ENCODE peak calls at places on chromosomes 5 and 9, in six cellular contexts. G is BJ, J is foreskin fibroblast, N is PC-3, X is IMR-90, Z is heart right ventricle. W is an unnamed sample.

GRCh38 chr9:38257626-38258215 is 134.8 kb upstream of the ALDH1B1 start:
- DNase-seq in G (no peak), J (no peak), N (no peak), X (no peak), Z (no peak), W (no peak)

GRCh38 chr5:963673-964531 is 44.7 kb upstream of the NKD2 start:
- DNase-seq in G (peak; percentile 70), J (peak; percentile 77), N (no peak), X (peak; percentile 88), Z (peak; percentile 44), W (no peak)

GRCh38 chr9:26054600-26055516 is 376.6 kb upstream of the TUSC1 start:
- DNase-seq in G (no peak), J (no peak), N (peak; percentile 50), X (no peak), Z (no peak), W (peak; percentile 22)

GRCh38 chr5:43099615-43100014 is 21.1 kb upstream of the ZNF131 start:
- DNase-seq in G (no peak), J (no peak), N (no peak), X (no peak), Z (no peak), W (no peak)

GRCh38 chr9:127862075-127863011 is 7.9 kb upstream of the ENG start:
- DNase-seq in G (no peak), J (no peak), N (no peak), X (no peak), Z (peak; percentile 89), W (no peak)

GRCh38 chr5:134365604-134366003 is 1.4 kb downstream of the CDKL3 start:
- DNase-seq in G (no peak), J (no peak), N (no peak), X (no peak), Z (no peak), W (no peak)

GRCh38 chr9:121645853-121646807 is 5.3 kb upstream of the DAB2IP start:
- DNase-seq in G (no peak), J (no peak), N (no peak), X (no peak), Z (no peak), W (no peak)

GRCh38 chr5:173236531-173237501 is 1.8 kb upstream of the NKX2-5 start:
- DNase-seq in G (no peak), J (no peak), N (no peak), X (no peak), Z (peak; percentile 32), W (no peak)

GRCh38 chr9:70880523-70880922 is 240.9 kb downstream of the TRPM3 start:
- DNase-seq in G (no peak), J (no peak), N (no peak), X (no peak), Z (no peak), W (no peak)

GRCh38 chr5:133841831-133842750 is 126.3 kb downstream of the C5orf15 start:
- DNase-seq in G (no peak), J (no peak), N (no peak), X (no peak), Z (no peak), W (no peak)

GRCh38 chr9:110880123-110880522 is 158.1 kb downstream of the LPAR1 start:
- DNase-seq in G (peak; percentile 72), J (peak; percentile 90), N (no peak), X (peak; percentile 91), Z (no peak), W (peak; percentile 75)

GRCh38 chr5:168874713-168875380 is 295.7 kb upstream of the PANK3 start:
- DNase-seq in G (no peak), J (no peak), N (peak; percentile 14), X (peak; percentile 5), Z (no peak), W (no peak)

GRCh38 chr5:132369471-132370240 is at the start of gene SLC22A5:
- DNase-seq in G (no peak), J (peak; percentile 71), N (peak; percentile 76), X (peak; percentile 33), Z (peak; percentile 73), W (peak; percentile 30)

GRCh38 chr9:87518702-87519335 is 21.2 kb downstream of the DAPK1 start:
- DNase-seq in G (no peak), J (peak; percentile 25), N (no peak), X (no peak), Z (peak; percentile 34), W (no peak)

GRCh38 chr9:112971415-112971814 is 40.6 kb downstream of the ZNF883 start:
- DNase-seq in G (no peak), J (peak; percentile 1), N (peak; percentile 29), X (peak; percentile 1), Z (no peak), W (peak; percentile 2)

GRCh38 chr5:109748545-109748944 is 58.8 kb downstream of the MAN2A1 start:
- DNase-seq in G (no peak), J (no peak), N (no peak), X (peak; percentile 15), Z (no peak), W (no peak)

GRCh38 chr5:95620030-95620869 is at the start of gene GPR150:
- DNase-seq in G (no peak), J (peak; percentile 81), N (peak; percentile 33), X (peak; percentile 37), Z (peak; percentile 56), W (peak; percentile 23)

GRCh38 chr9:21919377-21920362 is 74.5 kb downstream of the CDKN2A start:
- DNase-seq in G (peak; percentile 20), J (peak; percentile 80), N (peak; percentile 65), X (peak; percentile 88), Z (no peak), W (peak; percentile 81)

GRCh38 chr9:127130661-127131538 is 8.5 kb upstream of the ANGPTL2 start:
- DNase-seq in G (peak; percentile 84), J (peak; percentile 93), N (peak; percentile 42), X (peak; percentile 97), Z (no peak), W (peak; percentile 94)

GRCh38 chr9:82613516-82613915 is 449.4 kb downstream of the RASEF start:
- DNase-seq in G (no peak), J (no peak), N (no peak), X (no peak), Z (no peak), W (no peak)

GRCh38 chr5:72314571-72315172 is 5.4 kb downstream of the MRPS27 start:
- DNase-seq in G (no peak), J (peak; percentile 51), N (peak; percentile 60), X (peak; percentile 82), Z (no peak), W (peak; percentile 81)
- TF ChIP-seq CTCF in G (no peak), J (peak; percentile 4), N (peak; percentile 35), X (peak; percentile 29), Z (no peak), W (peak; percentile 37)

GRCh38 chr9:18824095-18824666 is 208.8 kb downstream of the SAXO1 start:
- DNase-seq in G (no peak), J (peak; percentile 15), N (peak; percentile 66), X (no peak), Z (no peak), W (no peak)
- H3K4me3 ChIP-seq in G (no peak overlapping the region), J (no peak overlapping the region), N (no peak overlapping the region), X (no peak overlapping the region), Z (no peak overlapping the region), W (no peak overlapping the region)

GRCh38 chr9:98056403-98057094 is at the start of gene NANS:
- DNase-seq in G (peak; percentile 66), J (peak; percentile 97), N (peak; percentile 89), X (peak; percentile 97), Z (peak; percentile 93), W (peak; percentile 95)
- TF ChIP-seq CTCF in G (peak; percentile 35), J (peak; percentile 13), N (no peak), X (peak; percentile 33), Z (no peak), W (no peak)

GRCh38 chr9:3277200-3277599 is 248.6 kb downstream of the RFX3 start:
- DNase-seq in G (no peak), J (no peak), N (no peak), X (no peak), Z (no peak), W (no peak)
- H3K4me3 ChIP-seq in G (no peak overlapping the region), J (no peak overlapping the region), N (no peak overlapping the region), X (no peak overlapping the region), Z (no peak overlapping the region), W (no peak overlapping the region)

GRCh38 chr5:37495210-37495609 is 116.1 kb downstream of the WDR70 start:
- DNase-seq in G (no peak), J (peak; percentile 53), N (peak; percentile 56), X (peak; percentile 39), Z (no peak), W (peak; percentile 59)
- TF ChIP-seq CTCF in G (peak; percentile 23), J (no peak), N (peak; percentile 56), X (peak; percentile 32), Z (no peak), W (peak; percentile 29)

GRCh38 chr9:23819403-23819802 is 6.6 kb downstream of the ELAVL2 start:
- DNase-seq in G (no peak), J (no peak), N (no peak), X (no peak), Z (no peak), W (no peak)

GRCh38 chr9:23821400-23822181 is 4.4 kb downstream of the ELAVL2 start:
- DNase-seq in G (no peak), J (no peak), N (peak; percentile 54), X (no peak), Z (peak; percentile 11), W (peak; percentile 49)

GRCh38 chr9:23824241-23825142 is 1.5 kb downstream of the ELAVL2 start:
- DNase-seq in G (no peak), J (peak; percentile 1), N (peak; percentile 40), X (no peak), Z (no peak), W (peak; percentile 60)

GRCh38 chr9:23822331-23823169 is 3.5 kb downstream of the ELAVL2 start:
- DNase-seq in G (no peak), J (no peak), N (no peak), X (no peak), Z (no peak), W (no peak)

GRCh38 chr9:23820731-23821399 is 5.2 kb downstream of the ELAVL2 start:
- DNase-seq in G (no peak), J (peak; percentile 1), N (peak; percentile 48), X (no peak), Z (no peak), W (peak; percentile 21)
- H3K4me3 ChIP-seq in G (peak overlapping the region; percentile 13), J (no peak overlapping the region), N (peak overlapping the region; percentile 75), X (no peak overlapping the region), Z (peak overlapping the region; percentile 46), W (peak overlapping the region; percentile 51)

GRCh38 chr5:123095694-123096120 is 6.7 kb downstream of the PRDM6 start:
- DNase-seq in G (no peak), J (no peak), N (no peak), X (no peak), Z (no peak), W (no peak)

GRCh38 chr5:123097483-123097870 is 8.4 kb downstream of the PRDM6 start:
- DNase-seq in G (no peak), J (no peak), N (no peak), X (no peak), Z (no peak), W (no peak)

GRCh38 chr5:123094227-123094918 is 5.3 kb downstream of the PRDM6 start:
- DNase-seq in G (no peak), J (no peak), N (no peak), X (peak; percentile 38), Z (no peak), W (no peak)

GRCh38 chr5:123093279-123094226 is 4.5 kb downstream of the PRDM6 start:
- DNase-seq in G (no peak), J (no peak), N (no peak), X (peak; percentile 30), Z (no peak), W (no peak)

GRCh38 chr5:123094919-123095693 is 6.1 kb downstream of the PRDM6 start:
- DNase-seq in G (no peak), J (no peak), N (no peak), X (peak; percentile 18), Z (no peak), W (no peak)
- TF ChIP-seq CTCF in G (no peak), J (no peak), N (no peak), X (peak; percentile 9), Z (no peak), W (peak; percentile 1)